ENCODE peak calls at places on chromosomes 16 and 17, in five cellular contexts. C is suprapubic skin; A is mesenchymal stem cell; K is effector memory CD4-positive, alpha-beta T cell; N is transverse colon. O is an unnamed sample. For H3K36me3, the result is how much of the 10 kb centered on the place peaks cover.

GRCh38 chr17:33072421-33073175 is 81.0 kb downstream of the SPACA3 start:
- DNase-seq in C (no peak), A (peak), K (no peak), N (no peak), O (no peak)

GRCh38 chr17:75650874-75651273 is 16.1 kb downstream of the RECQL5 start:
- DNase-seq in C (no peak), A (no peak), K (no peak), N (no peak), O (no peak)

GRCh38 chr16:87304951-87305350 is 12.2 kb downstream of the C16orf95 start:
- DNase-seq in C (no peak), A (no peak), K (no peak), N (no peak), O (no peak)

GRCh38 chr16:26456074-26456473 is 610.7 kb upstream of the C16orf82 start:
- DNase-seq in C (no peak), A (no peak), K (no peak), N (no peak), O (no peak)

GRCh38 chr17:77145635-77146632 is 5.2 kb downstream of the SEC14L1 start:
- DNase-seq in C (peak), A (peak), K (no peak), N (peak), O (no peak)

GRCh38 chr16:83785455-83785854 is 22.3 kb upstream of the HSBP1 start:
- DNase-seq in C (no peak), A (no peak), K (no peak), N (no peak), O (no peak)

GRCh38 chr17:1197781-1198490 is 18.2 kb upstream of the ABR start:
- DNase-seq in C (peak), A (peak), K (peak), N (peak), O (peak)

GRCh38 chr16:11234884-11235702 is 20.9 kb downstream of the SOCS1 start:
- DNase-seq in C (no peak), A (peak), K (no peak), N (no peak), O (no peak)

GRCh38 chr16:57316390-57317017 is 32.0 kb upstream of the PLLP start:
- DNase-seq in C (no peak), A (peak), K (no peak), N (no peak), O (no peak)

GRCh38 chr17:69944406-69944805 is 130.6 kb upstream of the KCNJ16 start:
- DNase-seq in C (no peak), A (no peak), K (no peak), N (no peak), O (no peak)

GRCh38 chr17:45641541-45641940 is 142.6 kb upstream of the CRHR1 start:
- DNase-seq in C (no peak), A (no peak), K (no peak), N (no peak), O (no peak)

GRCh38 chr17:81130385-81131288 is 34.7 kb upstream of the PVALEF start:
- DNase-seq in C (no peak), A (no peak), K (no peak), N (no peak), O (no peak)

GRCh38 chr16:88353232-88353631 is 29.5 kb upstream of the ZNF469 start:
- DNase-seq in C (no peak), A (no peak), K (no peak), N (no peak), O (no peak)

GRCh38 chr17:75345514-75346167 is 56.4 kb upstream of the SLC25A19 start:
- DNase-seq in C (no peak), A (no peak), K (no peak), N (peak), O (peak)

GRCh38 chr16:89410794-89411309 is 79.5 kb downstream of the ANKRD11 start:
- DNase-seq in C (no peak), A (peak), K (no peak), N (peak), O (no peak)

GRCh38 chr17:82301916-82302497 is 15.4 kb downstream of the CD7 start:
- DNase-seq in C (no peak), A (no peak), K (peak), N (peak), O (peak)

GRCh38 chr16:84718-85452 is 6.9 kb downstream of the MPG start:
- DNase-seq in C (peak), A (peak), K (no peak), N (peak), O (no peak)

GRCh38 chr16:3720418-3720817 is 3.1 kb upstream of the TRAP1 start:
- DNase-seq in C (no peak), A (no peak), K (no peak), N (no peak), O (no peak)

GRCh38 chr17:29802256-29802655 is 127.8 kb downstream of the SSH2 start:
- DNase-seq in C (no peak), A (no peak), K (no peak), N (no peak), O (no peak)

GRCh38 chr16:49276646-49277385 is 4.8 kb downstream of the CBLN1 start:
- DNase-seq in C (no peak), A (no peak), K (no peak), N (no peak), O (no peak)

GRCh38 chr16:30954993-30955392 is 2.6 kb upstream of the SETD1A start:
- DNase-seq in C (no peak), A (no peak), K (no peak), N (no peak), O (no peak)

GRCh38 chr16:30961384-30961783 is 3.8 kb downstream of the SETD1A start:
- DNase-seq in C (no peak), A (no peak), K (no peak), N (no peak), O (no peak)

GRCh38 chr16:30957456-30958163 is at the start of gene SETD1A:
- DNase-seq in C (peak), A (peak), K (peak), N (peak), O (peak)

GRCh38 chr16:30956601-30957455 is 726 bp upstream of the SETD1A start:
- DNase-seq in C (peak), A (peak), K (peak), N (peak), O (peak)

GRCh38 chr16:30958164-30959083 is 870 bp downstream of the SETD1A start:
- DNase-seq in C (peak), A (peak), K (no peak), N (peak), O (no peak)
- H3K27ac ChIP-seq in C (peak), A (no peak), K (peak), N (peak), O (peak)

GRCh38 chr16:2061023-2061422 is 13.2 kb downstream of the TSC2 start:
- DNase-seq in C (no peak), A (no peak), K (no peak), N (no peak), O (no peak)

GRCh38 chr16:2062801-2063200 is 15.0 kb downstream of the TSC2 start:
- DNase-seq in C (no peak), A (no peak), K (no peak), N (no peak), O (no peak)

GRCh38 chr16:2060346-2060745 is 12.6 kb downstream of the TSC2 start:
- DNase-seq in C (no peak), A (no peak), K (no peak), N (no peak), O (no peak)

GRCh38 chr16:2063861-2064260 is 16.1 kb downstream of the TSC2 start:
- DNase-seq in C (no peak), A (no peak), K (no peak), N (no peak), O (no peak)

GRCh38 chr16:2061526-2061925 is 13.7 kb downstream of the TSC2 start:
- DNase-seq in C (no peak), A (no peak), K (no peak), N (no peak), O (no peak)
- H3K36me3 ChIP-seq in C (half or more), A (half or more), K (half or more), N (under half), O (half or more)

GRCh38 chr17:62627219-62627903 is at the start of gene MRC2:
- DNase-seq in C (no peak), A (peak), K (no peak), N (peak), O (peak)

GRCh38 chr17:62630365-62631085 is 3.1 kb downstream of the MRC2 start:
- DNase-seq in C (no peak), A (peak), K (no peak), N (no peak), O (no peak)

GRCh38 chr17:62629556-62630364 is 2.3 kb downstream of the MRC2 start:
- DNase-seq in C (no peak), A (no peak), K (no peak), N (no peak), O (no peak)

GRCh38 chr17:62627904-62628603 is 584 bp downstream of the MRC2 start:
- DNase-seq in C (no peak), A (peak), K (no peak), N (peak), O (peak)

DNA sequence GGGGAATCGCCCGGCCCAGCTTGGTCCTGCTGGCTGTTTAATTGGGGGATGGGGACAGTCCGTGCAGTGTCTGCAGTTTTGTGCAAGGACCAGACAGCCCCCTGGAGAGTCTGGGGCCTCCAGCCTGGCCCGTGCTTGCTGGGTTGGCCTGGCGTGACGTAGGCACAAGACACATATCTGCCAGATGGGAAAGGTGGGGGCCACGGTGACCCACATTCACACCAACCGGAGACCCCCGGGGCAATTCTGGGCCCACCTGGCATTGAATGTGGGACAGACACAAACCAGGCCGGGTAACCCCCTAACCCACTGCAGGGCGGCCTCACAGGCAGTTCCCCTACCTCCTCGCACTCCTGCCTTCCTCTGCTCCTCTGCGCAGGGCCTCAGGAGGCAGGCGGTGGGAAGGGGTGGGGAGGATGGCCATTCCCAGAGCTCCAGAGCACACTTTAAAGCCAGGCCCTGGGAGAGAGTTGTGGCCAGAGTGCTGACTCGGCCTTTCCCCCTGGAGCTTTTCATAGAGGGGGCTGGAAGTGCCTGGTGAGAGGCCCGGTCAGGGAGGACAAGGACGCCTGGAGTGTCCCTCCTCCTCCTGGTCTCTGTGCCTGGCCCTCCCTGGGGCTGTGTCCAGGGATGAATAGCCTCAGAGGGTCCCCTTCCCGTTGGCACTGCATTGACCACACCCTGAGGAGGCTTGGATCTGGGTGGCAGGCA is 1.5 kb downstream of the MRC2 start:
- DNase-seq in C (no peak), A (peak), K (no peak), N (no peak), O (no peak)
- H3K4me3 ChIP-seq in C (peak), A (peak), K (no peak), N (peak), O (peak)

DNA sequence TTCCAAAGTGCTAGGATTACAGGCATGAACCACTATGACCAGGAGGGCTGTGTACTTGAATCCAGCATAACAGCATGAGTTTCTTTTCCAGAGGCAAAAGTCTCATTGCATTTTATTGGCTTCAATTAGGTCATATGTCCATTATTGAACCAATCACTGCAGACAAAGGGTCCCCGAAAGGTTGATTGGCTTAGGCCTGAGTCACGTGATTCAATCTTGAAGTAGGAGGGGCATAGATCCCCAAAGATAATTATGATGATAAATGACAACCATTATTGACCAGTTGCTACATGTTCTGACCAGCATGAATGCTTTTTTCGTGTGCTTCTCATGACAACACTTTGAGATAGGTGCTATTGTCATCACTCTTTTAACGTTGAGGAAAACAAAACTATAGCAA is 25.3 kb downstream of the CACNG3 start:
- DNase-seq in C (no peak), A (no peak), K (no peak), N (no peak), O (no peak)
- H3K27ac ChIP-seq in C (no peak), A (no peak), K (no peak), N (no peak), O (no peak)

GRCh38 chr17:65547253-65547670 is 14.2 kb downstream of the AXIN2 start:
- DNase-seq in C (no peak), A (no peak), K (no peak), N (peak), O (peak)
- H3K36me3 ChIP-seq in C (under half), A (under half), K (under half), N (under half), O (under half)

DNA sequence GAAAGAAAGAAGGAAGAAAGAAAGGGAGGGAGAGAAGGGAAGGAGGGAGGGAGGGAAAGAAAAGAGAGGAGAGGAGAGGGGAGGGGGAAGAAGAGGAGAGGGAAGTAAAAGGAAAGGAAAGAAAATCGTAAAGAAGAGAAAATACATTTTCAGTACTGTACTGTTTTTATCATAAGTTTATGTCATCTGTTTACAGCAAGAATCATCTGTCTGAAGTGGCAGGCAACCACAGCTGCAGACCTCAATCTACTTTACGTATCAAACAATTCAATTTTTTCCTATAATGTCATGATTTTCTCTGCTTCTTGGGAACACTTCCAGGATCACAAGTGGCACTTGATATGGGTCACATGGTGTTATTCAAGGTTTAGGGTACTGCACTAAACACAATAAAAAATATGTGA is 58.3 kb downstream of the USP32 start:
- DNase-seq in C (no peak), A (peak), K (no peak), N (no peak), O (no peak)
- H3K4me3 ChIP-seq in C (no peak), A (no peak), K (no peak), N (no peak), O (no peak)

DNA sequence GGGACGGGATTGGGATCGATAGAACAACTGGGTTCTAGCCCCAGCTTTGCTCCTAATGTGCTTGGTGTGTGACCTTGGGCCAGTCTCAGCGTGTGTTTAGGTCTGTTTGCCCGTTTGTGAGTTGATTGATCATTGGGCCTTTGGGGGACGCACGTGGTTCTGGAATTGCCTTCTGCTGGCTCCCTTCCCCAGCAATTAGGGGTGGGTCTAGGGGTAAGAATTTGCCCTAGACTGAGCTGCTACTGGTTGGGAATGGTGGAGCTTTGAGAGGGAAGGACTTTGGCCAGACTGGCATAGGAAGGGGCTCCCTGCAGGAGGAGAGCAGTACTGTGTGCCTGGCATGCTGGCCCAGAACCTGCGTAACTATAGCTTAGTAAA is 1.5 kb downstream of the SPNS2 start:
- DNase-seq in C (no peak), A (no peak), K (no peak), N (no peak), O (no peak)
- H3K27ac ChIP-seq in C (no peak), A (no peak), K (no peak), N (peak), O (no peak)

O was measured in naive thymus-derived CD4-positive, alpha-beta T cell.